ENCODE peak calls at places on chromosomes 16 and 17, in seven cellular contexts. One of them, this sample, is unnamed.

GRCh38 chr17:82064433-82065192 is 991 bp downstream of the DUS1L start:
- DNase-seq in CD8-positive, alpha-beta memory T cell: no peak
- DNase-seq in A549: no peak
- DNase-seq in GM23248: peak
- DNase-seq in AG04450: no peak
- DNase-seq in SJCRH30: no peak
- DNase-seq in spleen: no peak
- DNase-seq in this sample: peak

GRCh38 chr16:85046472-85046916 is 18.9 kb downstream of the KIAA0513 start:
- DNase-seq in CD8-positive, alpha-beta memory T cell: no peak
- DNase-seq in A549: no peak
- DNase-seq in GM23248: no peak
- DNase-seq in AG04450: no peak
- DNase-seq in SJCRH30: no peak
- DNase-seq in spleen: no peak
- DNase-seq in this sample: no peak

GRCh38 chr17:70405492-70406220 is 236.3 kb downstream of the KCNJ2 start:
- DNase-seq in CD8-positive, alpha-beta memory T cell: no peak
- DNase-seq in A549: peak
- DNase-seq in GM23248: peak
- DNase-seq in AG04450: peak
- DNase-seq in SJCRH30: peak
- DNase-seq in spleen: no peak
- DNase-seq in this sample: no peak

GRCh38 chr17:80068301-80069160 is 32.1 kb downstream of the CCDC40 start:
- DNase-seq in CD8-positive, alpha-beta memory T cell: no peak
- DNase-seq in A549: no peak
- DNase-seq in GM23248: peak
- DNase-seq in AG04450: peak
- DNase-seq in SJCRH30: peak
- DNase-seq in spleen: no peak
- DNase-seq in this sample: peak

GRCh38 chr17:28726396-28726911 is 421 bp upstream of the TLCD1 start:
- DNase-seq in CD8-positive, alpha-beta memory T cell: peak
- DNase-seq in A549: peak
- DNase-seq in GM23248: peak
- DNase-seq in AG04450: no peak
- DNase-seq in SJCRH30: peak
- DNase-seq in spleen: peak
- DNase-seq in this sample: peak

GRCh38 chr16:85177448-85177846 is 65.2 kb upstream of the CIBAR2 start:
- DNase-seq in CD8-positive, alpha-beta memory T cell: no peak
- DNase-seq in A549: no peak
- DNase-seq in GM23248: no peak
- DNase-seq in AG04450: no peak
- DNase-seq in SJCRH30: no peak
- DNase-seq in spleen: no peak
- DNase-seq in this sample: no peak

GRCh38 chr17:30130121-30130520 is 13.5 kb downstream of the NSRP1 start:
- DNase-seq in CD8-positive, alpha-beta memory T cell: no peak
- DNase-seq in A549: no peak
- DNase-seq in GM23248: no peak
- DNase-seq in AG04450: no peak
- DNase-seq in SJCRH30: no peak
- DNase-seq in spleen: no peak
- DNase-seq in this sample: no peak

GRCh38 chr17:47720754-47721533 is 12.1 kb upstream of the TBX21 start:
- DNase-seq in CD8-positive, alpha-beta memory T cell: no peak
- DNase-seq in A549: no peak
- DNase-seq in GM23248: peak
- DNase-seq in AG04450: no peak
- DNase-seq in SJCRH30: peak
- DNase-seq in spleen: peak
- DNase-seq in this sample: no peak

GRCh38 chr16:83933885-83934683 is 19.0 kb upstream of the OSGIN1 start:
- DNase-seq in CD8-positive, alpha-beta memory T cell: no peak
- DNase-seq in A549: no peak
- DNase-seq in GM23248: peak
- DNase-seq in AG04450: no peak
- DNase-seq in SJCRH30: peak
- DNase-seq in spleen: no peak
- DNase-seq in this sample: no peak

GRCh38 chr16:84919267-84919666 is 92.1 kb downstream of the ZDHHC7 start:
- DNase-seq in CD8-positive, alpha-beta memory T cell: no peak
- DNase-seq in A549: no peak
- DNase-seq in GM23248: peak
- DNase-seq in AG04450: no peak
- DNase-seq in SJCRH30: no peak
- DNase-seq in spleen: no peak
- DNase-seq in this sample: no peak

GRCh38 chr16:89921131-89921698 is 1.9 kb upstream of the TUBB3 start:
- DNase-seq in CD8-positive, alpha-beta memory T cell: no peak
- DNase-seq in A549: no peak
- DNase-seq in GM23248: peak
- DNase-seq in AG04450: no peak
- DNase-seq in SJCRH30: peak
- DNase-seq in spleen: no peak
- DNase-seq in this sample: no peak

GRCh38 chr17:20961551-20961950 is 81.3 kb downstream of the USP22 start:
- DNase-seq in CD8-positive, alpha-beta memory T cell: no peak
- DNase-seq in A549: no peak
- DNase-seq in GM23248: no peak
- DNase-seq in AG04450: no peak
- DNase-seq in SJCRH30: no peak
- DNase-seq in spleen: no peak
- DNase-seq in this sample: no peak

GRCh38 chr17:29344201-29344856 is 45.8 kb upstream of the TAOK1 start:
- DNase-seq in CD8-positive, alpha-beta memory T cell: no peak
- DNase-seq in A549: no peak
- DNase-seq in GM23248: no peak
- DNase-seq in AG04450: no peak
- DNase-seq in SJCRH30: no peak
- DNase-seq in spleen: no peak
- DNase-seq in this sample: no peak

GRCh38 chr17:70622382-70623260 is 453.3 kb downstream of the KCNJ2 start:
- DNase-seq in CD8-positive, alpha-beta memory T cell: no peak
- DNase-seq in A549: peak
- DNase-seq in GM23248: peak
- DNase-seq in AG04450: no peak
- DNase-seq in SJCRH30: peak
- DNase-seq in spleen: no peak
- DNase-seq in this sample: peak

GRCh38 chr16:47503936-47504335 is 42.8 kb downstream of the PHKB start:
- DNase-seq in CD8-positive, alpha-beta memory T cell: no peak
- DNase-seq in A549: no peak
- DNase-seq in GM23248: peak
- DNase-seq in AG04450: peak
- DNase-seq in SJCRH30: no peak
- DNase-seq in spleen: no peak
- DNase-seq in this sample: no peak

GRCh38 chr16:79658301-79659001 is 57.9 kb upstream of the MAF start:
- DNase-seq in CD8-positive, alpha-beta memory T cell: no peak
- DNase-seq in A549: peak
- DNase-seq in GM23248: peak
- DNase-seq in AG04450: peak
- DNase-seq in SJCRH30: peak
- DNase-seq in spleen: no peak
- DNase-seq in this sample: peak

GRCh38 chr17:18254888-18255649 is 3.5 kb downstream of the FLII start:
- DNase-seq in CD8-positive, alpha-beta memory T cell: no peak
- DNase-seq in A549: no peak
- DNase-seq in GM23248: no peak
- DNase-seq in AG04450: no peak
- DNase-seq in SJCRH30: no peak
- DNase-seq in spleen: no peak
- DNase-seq in this sample: no peak

GRCh38 chr17:18257747-18258355 is 687 bp downstream of the FLII start:
- DNase-seq in CD8-positive, alpha-beta memory T cell: peak
- DNase-seq in A549: peak
- DNase-seq in GM23248: peak
- DNase-seq in AG04450: no peak
- DNase-seq in SJCRH30: peak
- DNase-seq in spleen: peak
- DNase-seq in this sample: peak

GRCh38 chr17:18256776-18257175 is 1.8 kb downstream of the FLII start:
- DNase-seq in CD8-positive, alpha-beta memory T cell: no peak
- DNase-seq in A549: no peak
- DNase-seq in GM23248: no peak
- DNase-seq in AG04450: no peak
- DNase-seq in SJCRH30: no peak
- DNase-seq in spleen: no peak
- DNase-seq in this sample: no peak

GRCh38 chr17:18257268-18257681 is 1.3 kb downstream of the FLII start:
- DNase-seq in CD8-positive, alpha-beta memory T cell: no peak
- DNase-seq in A549: no peak
- DNase-seq in GM23248: peak
- DNase-seq in AG04450: no peak
- DNase-seq in SJCRH30: no peak
- DNase-seq in spleen: no peak
- DNase-seq in this sample: peak

GRCh38 chr17:18256351-18256750 is 2.2 kb downstream of the FLII start:
- DNase-seq in CD8-positive, alpha-beta memory T cell: no peak
- DNase-seq in A549: no peak
- DNase-seq in GM23248: no peak
- DNase-seq in AG04450: no peak
- DNase-seq in SJCRH30: no peak
- DNase-seq in spleen: no peak
- DNase-seq in this sample: no peak
- H3K27ac ChIP-seq in CD8-positive, alpha-beta memory T cell: no peak
- H3K27ac ChIP-seq in A549: no peak
- H3K27ac ChIP-seq in GM23248: no peak
- H3K27ac ChIP-seq in AG04450: no peak
- H3K27ac ChIP-seq in SJCRH30: no peak
- H3K27ac ChIP-seq in spleen: no peak
- H3K27ac ChIP-seq in this sample: peak

GRCh38 chr16:56257260-56257659 is 66.0 kb downstream of the GNAO1 start:
- DNase-seq in CD8-positive, alpha-beta memory T cell: no peak
- DNase-seq in A549: no peak
- DNase-seq in GM23248: no peak
- DNase-seq in AG04450: no peak
- DNase-seq in SJCRH30: no peak
- DNase-seq in spleen: no peak
- DNase-seq in this sample: peak

GRCh38 chr16:56260378-56260987 is 69.2 kb downstream of the GNAO1 start:
- DNase-seq in CD8-positive, alpha-beta memory T cell: no peak
- DNase-seq in A549: no peak
- DNase-seq in GM23248: no peak
- DNase-seq in AG04450: no peak
- DNase-seq in SJCRH30: no peak
- DNase-seq in spleen: no peak
- DNase-seq in this sample: no peak

GRCh38 chr16:56259425-56259779 is 68.1 kb downstream of the GNAO1 start:
- DNase-seq in CD8-positive, alpha-beta memory T cell: no peak
- DNase-seq in A549: no peak
- DNase-seq in GM23248: no peak
- DNase-seq in AG04450: no peak
- DNase-seq in SJCRH30: no peak
- DNase-seq in spleen: no peak
- DNase-seq in this sample: no peak

GRCh38 chr16:56257666-56258359 is 66.5 kb downstream of the GNAO1 start:
- DNase-seq in CD8-positive, alpha-beta memory T cell: no peak
- DNase-seq in A549: no peak
- DNase-seq in GM23248: no peak
- DNase-seq in AG04450: no peak
- DNase-seq in SJCRH30: no peak
- DNase-seq in spleen: no peak
- DNase-seq in this sample: no peak

DNA sequence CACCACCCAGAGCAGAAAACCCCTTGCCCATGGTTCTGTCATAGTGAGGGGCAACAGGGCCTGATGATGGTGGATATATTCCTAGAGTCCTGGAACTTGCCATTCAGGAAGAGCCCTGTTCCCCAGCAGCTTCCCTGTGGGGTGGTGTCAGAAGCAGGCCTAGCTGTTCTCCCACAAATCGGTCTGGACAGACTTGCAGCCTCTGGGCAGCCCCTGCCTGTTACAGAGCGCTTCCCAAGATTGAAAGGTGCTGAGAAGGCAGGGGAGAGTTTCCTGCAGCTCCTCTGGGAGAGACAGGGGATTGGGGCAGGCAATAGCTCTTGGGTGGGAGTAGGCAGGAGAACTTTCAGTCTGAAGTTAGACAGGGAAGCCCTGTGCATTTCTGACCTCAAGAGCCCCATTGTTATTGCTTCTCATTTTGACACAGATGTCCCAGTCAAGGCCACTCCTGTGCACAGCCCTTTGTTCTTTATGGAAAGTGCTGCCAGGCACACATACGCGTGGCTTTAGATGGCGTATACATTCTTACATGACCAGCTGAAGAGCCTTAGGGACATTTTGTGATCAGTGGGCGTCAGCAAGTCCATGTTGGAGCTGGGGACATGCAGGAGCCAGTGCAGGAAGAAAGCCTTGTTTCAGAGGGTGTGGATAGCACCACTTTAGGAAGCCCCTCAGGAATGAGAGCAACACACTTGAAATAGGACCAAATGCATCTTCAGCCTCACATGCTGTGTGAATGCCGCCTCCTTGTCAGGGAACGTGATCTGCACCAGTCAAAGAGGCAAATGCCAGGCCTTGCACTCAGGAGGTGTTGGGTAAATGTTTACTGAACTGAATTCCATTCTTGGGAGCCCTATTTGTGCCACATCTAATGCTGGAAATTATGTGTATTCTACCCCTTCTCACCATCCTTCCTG is 67.5 kb downstream of the GNAO1 start:
- DNase-seq in CD8-positive, alpha-beta memory T cell: no peak
- DNase-seq in A549: no peak
- DNase-seq in GM23248: no peak
- DNase-seq in AG04450: no peak
- DNase-seq in SJCRH30: no peak
- DNase-seq in spleen: no peak
- DNase-seq in this sample: no peak
- H3K27ac ChIP-seq in CD8-positive, alpha-beta memory T cell: no peak
- H3K27ac ChIP-seq in A549: no peak
- H3K27ac ChIP-seq in GM23248: no peak
- H3K27ac ChIP-seq in AG04450: no peak
- H3K27ac ChIP-seq in SJCRH30: no peak
- H3K27ac ChIP-seq in spleen: no peak
- H3K27ac ChIP-seq in this sample: peak

DNA sequence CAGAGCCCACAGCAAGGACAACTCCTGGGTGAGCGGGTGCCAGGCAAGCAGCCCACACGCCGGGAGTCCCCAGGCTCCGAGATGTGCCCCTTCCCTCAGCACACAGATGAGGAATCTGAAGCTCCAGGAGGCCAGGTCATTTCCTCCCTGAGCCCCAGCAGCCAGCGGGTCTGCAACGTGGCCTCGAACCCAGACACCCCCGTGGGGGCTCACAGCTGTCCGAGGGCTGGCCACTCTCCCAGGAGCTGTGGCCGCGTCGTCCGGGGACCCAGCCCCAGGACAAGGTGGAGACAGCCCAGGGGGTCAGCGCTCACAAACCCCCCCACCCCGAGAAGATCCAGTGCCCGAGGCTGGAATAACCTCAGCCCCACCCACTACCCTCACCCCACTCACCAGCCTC is 17.4 kb upstream of the C1QTNF8 start:
- DNase-seq in CD8-positive, alpha-beta memory T cell: no peak
- DNase-seq in A549: no peak
- DNase-seq in GM23248: no peak
- DNase-seq in AG04450: no peak
- DNase-seq in SJCRH30: peak
- DNase-seq in spleen: no peak
- DNase-seq in this sample: no peak
- H3K27ac ChIP-seq in CD8-positive, alpha-beta memory T cell: no peak
- H3K27ac ChIP-seq in A549: no peak
- H3K27ac ChIP-seq in GM23248: no peak
- H3K27ac ChIP-seq in AG04450: no peak
- H3K27ac ChIP-seq in SJCRH30: no peak
- H3K27ac ChIP-seq in spleen: no peak
- H3K27ac ChIP-seq in this sample: no peak

GRCh38 chr17:74362811-74363498 is 1.3 kb upstream of the BTBD17 start:
- DNase-seq in CD8-positive, alpha-beta memory T cell: no peak
- DNase-seq in A549: no peak
- DNase-seq in GM23248: no peak
- DNase-seq in AG04450: no peak
- DNase-seq in SJCRH30: no peak
- DNase-seq in spleen: no peak
- DNase-seq in this sample: no peak
- H3K27ac ChIP-seq in CD8-positive, alpha-beta memory T cell: no peak
- H3K27ac ChIP-seq in A549: no peak
- H3K27ac ChIP-seq in GM23248: no peak
- H3K27ac ChIP-seq in AG04450: no peak
- H3K27ac ChIP-seq in SJCRH30: no peak
- H3K27ac ChIP-seq in spleen: no peak
- H3K27ac ChIP-seq in this sample: no peak